ENCODE peak calls at places on chromosomes 7 and 10, in ten cellular contexts. One of them, this sample, is unnamed. For H3K4me1, the result is how much of the 10 kb centered on the place peaks cover.

GRCh38 chr7:30090111-30090510 is 44.7 kb upstream of the MTURN start:
- DNase-seq in OCI-LY7: no peak
- DNase-seq in pancreas: no peak
- DNase-seq in fibroblast of lung: no peak
- DNase-seq in lower lobe of right lung: no peak
- DNase-seq in body of pancreas: no peak
- DNase-seq in transverse colon: no peak
- DNase-seq in adrenal gland: no peak
- DNase-seq in cardiac muscle cell: peak
- DNase-seq in ascending aorta: no peak
- DNase-seq in this sample: no peak

GRCh38 chr7:17488829-17489228 is 190.4 kb downstream of the AHR start:
- DNase-seq in ascending aorta: no peak
- DNase-seq in adrenal gland: no peak
- DNase-seq in OCI-LY7: no peak
- DNase-seq in transverse colon: no peak
- DNase-seq in fibroblast of lung: no peak
- DNase-seq in body of pancreas: no peak
- DNase-seq in lower lobe of right lung: no peak
- DNase-seq in pancreas: no peak
- DNase-seq in cardiac muscle cell: no peak
- DNase-seq in this sample: no peak

GRCh38 chr7:46972205-46972604 is 609.7 kb downstream of the TNS3 start:
- DNase-seq in pancreas: no peak
- DNase-seq in ascending aorta: no peak
- DNase-seq in transverse colon: no peak
- DNase-seq in cardiac muscle cell: peak
- DNase-seq in body of pancreas: no peak
- DNase-seq in OCI-LY7: no peak
- DNase-seq in lower lobe of right lung: no peak
- DNase-seq in fibroblast of lung: peak
- DNase-seq in adrenal gland: no peak
- DNase-seq in this sample: no peak

GRCh38 chr7:84183741-84184140 is 10.8 kb downstream of the SEMA3A start:
- DNase-seq in ascending aorta: no peak
- DNase-seq in cardiac muscle cell: no peak
- DNase-seq in body of pancreas: no peak
- DNase-seq in OCI-LY7: no peak
- DNase-seq in adrenal gland: no peak
- DNase-seq in pancreas: no peak
- DNase-seq in lower lobe of right lung: no peak
- DNase-seq in fibroblast of lung: no peak
- DNase-seq in transverse colon: no peak
- DNase-seq in this sample: no peak

GRCh38 chr7:4739528-4739992 is 35.9 kb upstream of the AP5Z1 start:
- DNase-seq in adrenal gland: peak
- DNase-seq in transverse colon: no peak
- DNase-seq in ascending aorta: no peak
- DNase-seq in lower lobe of right lung: no peak
- DNase-seq in body of pancreas: peak
- DNase-seq in OCI-LY7: no peak
- DNase-seq in cardiac muscle cell: peak
- DNase-seq in pancreas: no peak
- DNase-seq in fibroblast of lung: peak
- DNase-seq in this sample: peak

GRCh38 chr10:93149761-93150160 is 76.1 kb downstream of the CYP26A1 start:
- DNase-seq in pancreas: no peak
- DNase-seq in fibroblast of lung: peak
- DNase-seq in body of pancreas: no peak
- DNase-seq in ascending aorta: no peak
- DNase-seq in transverse colon: no peak
- DNase-seq in adrenal gland: no peak
- DNase-seq in OCI-LY7: no peak
- DNase-seq in lower lobe of right lung: no peak
- DNase-seq in cardiac muscle cell: peak
- DNase-seq in this sample: no peak

GRCh38 chr10:70135684-70136083 is 3.1 kb upstream of the AIFM2 start:
- DNase-seq in OCI-LY7: no peak
- DNase-seq in cardiac muscle cell: no peak
- DNase-seq in transverse colon: no peak
- DNase-seq in ascending aorta: no peak
- DNase-seq in adrenal gland: peak
- DNase-seq in lower lobe of right lung: no peak
- DNase-seq in body of pancreas: peak
- DNase-seq in fibroblast of lung: no peak
- DNase-seq in pancreas: no peak
- DNase-seq in this sample: no peak

GRCh38 chr7:155795951-155796350 is 16.3 kb downstream of the SHH start:
- DNase-seq in cardiac muscle cell: no peak
- DNase-seq in OCI-LY7: no peak
- DNase-seq in adrenal gland: no peak
- DNase-seq in pancreas: no peak
- DNase-seq in ascending aorta: no peak
- DNase-seq in body of pancreas: no peak
- DNase-seq in transverse colon: no peak
- DNase-seq in fibroblast of lung: no peak
- DNase-seq in lower lobe of right lung: peak
- DNase-seq in this sample: no peak

GRCh38 chr10:49781247-49781646 is 19.1 kb upstream of the OGDHL start:
- DNase-seq in OCI-LY7: no peak
- DNase-seq in ascending aorta: no peak
- DNase-seq in transverse colon: no peak
- DNase-seq in cardiac muscle cell: peak
- DNase-seq in body of pancreas: no peak
- DNase-seq in adrenal gland: no peak
- DNase-seq in lower lobe of right lung: no peak
- DNase-seq in fibroblast of lung: peak
- DNase-seq in pancreas: no peak
- DNase-seq in this sample: no peak

GRCh38 chr10:85741626-85742300 is 624.8 kb downstream of the GRID1 start:
- DNase-seq in body of pancreas: no peak
- DNase-seq in pancreas: no peak
- DNase-seq in transverse colon: no peak
- DNase-seq in adrenal gland: no peak
- DNase-seq in OCI-LY7: no peak
- DNase-seq in lower lobe of right lung: no peak
- DNase-seq in fibroblast of lung: no peak
- DNase-seq in cardiac muscle cell: no peak
- DNase-seq in ascending aorta: no peak
- DNase-seq in this sample: no peak

GRCh38 chr10:72800000-72800740 is 93.4 kb upstream of the OIT3 start:
- DNase-seq in OCI-LY7: no peak
- DNase-seq in body of pancreas: no peak
- DNase-seq in adrenal gland: no peak
- DNase-seq in transverse colon: no peak
- DNase-seq in lower lobe of right lung: no peak
- DNase-seq in pancreas: no peak
- DNase-seq in cardiac muscle cell: peak
- DNase-seq in fibroblast of lung: peak
- DNase-seq in ascending aorta: no peak
- DNase-seq in this sample: peak

GRCh38 chr10:71433983-71434744 is 37.4 kb downstream of the CDH23 start:
- DNase-seq in cardiac muscle cell: no peak
- DNase-seq in ascending aorta: no peak
- DNase-seq in body of pancreas: no peak
- DNase-seq in OCI-LY7: no peak
- DNase-seq in adrenal gland: no peak
- DNase-seq in fibroblast of lung: no peak
- DNase-seq in transverse colon: no peak
- DNase-seq in pancreas: no peak
- DNase-seq in lower lobe of right lung: no peak
- DNase-seq in this sample: no peak

GRCh38 chr10:108323274-108323798 is 1158.8 kb upstream of the SORCS1 start:
- DNase-seq in OCI-LY7: no peak
- DNase-seq in lower lobe of right lung: no peak
- DNase-seq in cardiac muscle cell: no peak
- DNase-seq in body of pancreas: no peak
- DNase-seq in fibroblast of lung: no peak
- DNase-seq in transverse colon: no peak
- DNase-seq in adrenal gland: no peak
- DNase-seq in ascending aorta: no peak
- DNase-seq in pancreas: no peak
- DNase-seq in this sample: no peak
- TF ChIP-seq CTCF in OCI-LY7: no peak
- TF ChIP-seq CTCF in lower lobe of right lung: no peak
- TF ChIP-seq CTCF in cardiac muscle cell: no peak
- TF ChIP-seq CTCF in body of pancreas: no peak
- TF ChIP-seq CTCF in fibroblast of lung: no peak
- TF ChIP-seq CTCF in transverse colon: no peak
- TF ChIP-seq CTCF in adrenal gland: no peak
- TF ChIP-seq CTCF in ascending aorta: no peak
- TF ChIP-seq CTCF in pancreas: no peak
- TF ChIP-seq CTCF in this sample: no peak

GRCh38 chr7:140542226-140542625 is 62.9 kb upstream of the MKRN1 start:
- DNase-seq in transverse colon: no peak
- DNase-seq in ascending aorta: no peak
- DNase-seq in body of pancreas: no peak
- DNase-seq in cardiac muscle cell: peak
- DNase-seq in pancreas: no peak
- DNase-seq in fibroblast of lung: peak
- DNase-seq in adrenal gland: peak
- DNase-seq in lower lobe of right lung: no peak
- DNase-seq in OCI-LY7: no peak
- DNase-seq in this sample: no peak
- H3K4me1 ChIP-seq in transverse colon: half or more
- H3K4me1 ChIP-seq in ascending aorta: under half
- H3K4me1 ChIP-seq in body of pancreas: under half
- H3K4me1 ChIP-seq in cardiac muscle cell: under half
- H3K4me1 ChIP-seq in pancreas: under half
- H3K4me1 ChIP-seq in fibroblast of lung: under half
- H3K4me1 ChIP-seq in adrenal gland: under half
- H3K4me1 ChIP-seq in lower lobe of right lung: under half
- H3K4me1 ChIP-seq in OCI-LY7: under half
- H3K4me1 ChIP-seq in this sample: under half

GRCh38 chr10:100912013-100912608 is 652 bp upstream of the SLF2 start:
- DNase-seq in fibroblast of lung: peak
- DNase-seq in OCI-LY7: no peak
- DNase-seq in pancreas: no peak
- DNase-seq in body of pancreas: no peak
- DNase-seq in adrenal gland: no peak
- DNase-seq in lower lobe of right lung: no peak
- DNase-seq in cardiac muscle cell: peak
- DNase-seq in transverse colon: no peak
- DNase-seq in ascending aorta: no peak
- DNase-seq in this sample: no peak

GRCh38 chr10:100911472-100911871 is 1.3 kb upstream of the SLF2 start:
- DNase-seq in fibroblast of lung: no peak
- DNase-seq in body of pancreas: no peak
- DNase-seq in OCI-LY7: no peak
- DNase-seq in lower lobe of right lung: no peak
- DNase-seq in transverse colon: no peak
- DNase-seq in cardiac muscle cell: no peak
- DNase-seq in adrenal gland: no peak
- DNase-seq in ascending aorta: no peak
- DNase-seq in pancreas: no peak
- DNase-seq in this sample: no peak

GRCh38 chr10:100913470-100913865 is 705 bp downstream of the SLF2 start:
- DNase-seq in adrenal gland: no peak
- DNase-seq in pancreas: no peak
- DNase-seq in cardiac muscle cell: no peak
- DNase-seq in ascending aorta: no peak
- DNase-seq in OCI-LY7: no peak
- DNase-seq in body of pancreas: no peak
- DNase-seq in fibroblast of lung: no peak
- DNase-seq in lower lobe of right lung: no peak
- DNase-seq in transverse colon: no peak
- DNase-seq in this sample: no peak

GRCh38 chr10:100909506-100910260 is 3.1 kb upstream of the SLF2 start:
- DNase-seq in pancreas: no peak
- DNase-seq in cardiac muscle cell: peak
- DNase-seq in lower lobe of right lung: no peak
- DNase-seq in adrenal gland: no peak
- DNase-seq in ascending aorta: no peak
- DNase-seq in body of pancreas: no peak
- DNase-seq in transverse colon: no peak
- DNase-seq in OCI-LY7: peak
- DNase-seq in fibroblast of lung: no peak
- DNase-seq in this sample: no peak

DNA sequence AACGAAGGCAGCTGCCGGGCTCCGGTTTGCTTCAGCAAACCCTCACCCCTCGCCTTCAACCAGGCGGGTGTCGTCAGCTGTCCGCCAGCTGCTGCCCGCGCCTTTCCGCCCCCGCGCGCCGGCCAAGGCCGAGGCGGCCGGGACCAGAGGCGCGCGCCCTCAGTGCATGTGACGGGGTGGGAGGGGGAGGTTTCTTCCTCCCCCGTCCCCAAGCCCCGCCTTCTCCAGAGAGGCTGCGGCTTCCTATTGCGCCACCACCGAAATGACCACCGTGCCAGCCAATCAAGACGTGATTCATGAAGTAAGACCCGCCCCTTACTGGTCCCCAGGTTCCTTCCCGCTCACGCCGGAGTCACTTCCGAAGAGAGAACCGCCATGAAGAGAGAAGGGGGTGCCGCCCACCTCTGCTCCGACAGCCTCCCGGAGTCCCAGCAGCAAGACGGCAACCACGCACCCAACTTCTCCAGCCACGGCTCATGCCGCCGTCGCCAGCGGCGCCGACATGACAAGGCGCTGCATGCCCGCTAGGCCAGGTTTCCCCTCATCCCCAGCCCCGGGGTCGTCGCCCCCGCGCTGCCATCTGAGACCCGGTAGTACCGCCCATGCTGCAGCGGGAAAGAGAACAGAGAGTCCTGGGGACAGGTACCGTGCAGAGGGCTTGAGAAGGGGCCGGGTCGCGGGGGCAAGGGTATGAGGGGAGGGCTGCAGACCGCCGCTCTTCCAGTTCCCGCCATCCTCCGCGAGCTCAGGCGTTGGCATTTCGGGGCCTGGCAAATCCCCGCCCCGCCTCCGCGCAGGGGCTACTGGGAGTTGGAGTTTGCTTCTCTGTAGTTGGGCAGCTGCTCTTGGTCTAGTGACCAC is at the start of gene SLF2:
- DNase-seq in body of pancreas: peak
- DNase-seq in transverse colon: peak
- DNase-seq in fibroblast of lung: peak
- DNase-seq in ascending aorta: peak
- DNase-seq in pancreas: peak
- DNase-seq in lower lobe of right lung: peak
- DNase-seq in OCI-LY7: peak
- DNase-seq in adrenal gland: peak
- DNase-seq in cardiac muscle cell: peak
- DNase-seq in this sample: peak
- TF ChIP-seq CTCF in body of pancreas: no peak
- TF ChIP-seq CTCF in transverse colon: no peak
- TF ChIP-seq CTCF in fibroblast of lung: no peak
- TF ChIP-seq CTCF in ascending aorta: no peak
- TF ChIP-seq CTCF in pancreas: no peak
- TF ChIP-seq CTCF in lower lobe of right lung: no peak
- TF ChIP-seq CTCF in OCI-LY7: no peak
- TF ChIP-seq CTCF in adrenal gland: no peak
- TF ChIP-seq CTCF in cardiac muscle cell: no peak
- TF ChIP-seq CTCF in this sample: no peak

DNA sequence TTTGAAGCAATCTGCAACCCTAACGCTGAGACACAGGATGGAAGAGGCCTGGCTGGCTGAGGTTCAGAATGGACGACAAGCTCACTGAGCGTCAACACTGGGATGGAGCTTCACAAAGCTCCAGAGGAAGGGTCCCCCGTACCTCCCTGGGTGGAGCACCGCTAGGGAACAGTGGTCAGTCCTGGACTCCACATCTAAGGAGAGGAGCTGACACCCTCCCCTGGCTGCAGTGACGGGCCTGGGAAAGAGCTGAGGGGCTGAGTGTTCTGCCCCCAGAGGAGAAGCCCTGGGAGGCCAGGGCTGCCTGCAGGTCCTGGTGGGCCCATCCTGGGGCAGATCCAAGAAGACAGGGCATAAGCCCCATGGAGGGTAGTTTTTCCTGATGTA is 146.2 kb downstream of the ARHGAP22 start:
- DNase-seq in transverse colon: no peak
- DNase-seq in ascending aorta: no peak
- DNase-seq in adrenal gland: peak
- DNase-seq in cardiac muscle cell: no peak
- DNase-seq in body of pancreas: no peak
- DNase-seq in lower lobe of right lung: no peak
- DNase-seq in fibroblast of lung: no peak
- DNase-seq in pancreas: peak
- DNase-seq in OCI-LY7: no peak
- DNase-seq in this sample: no peak
- H3K4me1 ChIP-seq in transverse colon: under half
- H3K4me1 ChIP-seq in ascending aorta: under half
- H3K4me1 ChIP-seq in adrenal gland: under half
- H3K4me1 ChIP-seq in cardiac muscle cell: under half
- H3K4me1 ChIP-seq in body of pancreas: under half
- H3K4me1 ChIP-seq in lower lobe of right lung: under half
- H3K4me1 ChIP-seq in fibroblast of lung: under half
- H3K4me1 ChIP-seq in pancreas: under half
- H3K4me1 ChIP-seq in OCI-LY7: under half
- H3K4me1 ChIP-seq in this sample: under half